ENCODE peak calls at places on chromosomes 16 and 17, in six cellular contexts. One of them, this sample, is unnamed.

GRCh38 chr16:53773150-53773846 is 69.3 kb downstream of the FTO start:
- DNase-seq in K562: peak
- DNase-seq in HepG2: peak
- DNase-seq in GM12878: peak
- DNase-seq in H1: no peak
- DNase-seq in SK-N-SH: peak
- DNase-seq in this sample: no peak

GRCh38 chr16:1163567-1164055 is 10.7 kb downstream of the CACNA1H start:
- DNase-seq in GM12878: no peak
- DNase-seq in K562: no peak
- DNase-seq in SK-N-SH: no peak
- DNase-seq in HepG2: no peak
- DNase-seq in H1: no peak
- DNase-seq in this sample: no peak

GRCh38 chr17:80559688-80560290 is 15.2 kb downstream of the RPTOR start:
- DNase-seq in K562: no peak
- DNase-seq in GM12878: no peak
- DNase-seq in SK-N-SH: no peak
- DNase-seq in HepG2: no peak
- DNase-seq in H1: no peak
- DNase-seq in this sample: no peak

GRCh38 chr16:84040206-84040822 is 2.3 kb downstream of the SLC38A8 start:
- DNase-seq in HepG2: no peak
- DNase-seq in GM12878: no peak
- DNase-seq in H1: no peak
- DNase-seq in K562: no peak
- DNase-seq in SK-N-SH: no peak
- DNase-seq in this sample: no peak

GRCh38 chr17:43356999-43357398 is 41.8 kb upstream of the ARL4D start:
- DNase-seq in SK-N-SH: no peak
- DNase-seq in HepG2: no peak
- DNase-seq in K562: no peak
- DNase-seq in H1: no peak
- DNase-seq in GM12878: no peak
- DNase-seq in this sample: no peak

GRCh38 chr16:4517812-4518211 is 20.8 kb downstream of the CDIP1 start:
- DNase-seq in K562: peak
- DNase-seq in GM12878: no peak
- DNase-seq in H1: no peak
- DNase-seq in HepG2: peak
- DNase-seq in SK-N-SH: peak
- DNase-seq in this sample: no peak

GRCh38 chr17:78974635-78975591 is 4.8 kb downstream of the LGALS3BP start:
- DNase-seq in HepG2: no peak
- DNase-seq in SK-N-SH: no peak
- DNase-seq in GM12878: no peak
- DNase-seq in H1: no peak
- DNase-seq in K562: peak
- DNase-seq in this sample: peak

GRCh38 chr17:77542551-77543490 is 402.1 kb downstream of the SEC14L1 start:
- DNase-seq in SK-N-SH: peak
- DNase-seq in GM12878: peak
- DNase-seq in K562: peak
- DNase-seq in H1: peak
- DNase-seq in HepG2: peak
- DNase-seq in this sample: peak

GRCh38 chr16:17501321-17501720 is 30.6 kb upstream of the XYLT1 start:
- DNase-seq in GM12878: no peak
- DNase-seq in HepG2: no peak
- DNase-seq in H1: no peak
- DNase-seq in SK-N-SH: no peak
- DNase-seq in K562: no peak
- DNase-seq in this sample: no peak

GRCh38 chr16:50305441-50306061 is 39.2 kb downstream of the ADCY7 start:
- DNase-seq in HepG2: no peak
- DNase-seq in SK-N-SH: peak
- DNase-seq in K562: no peak
- DNase-seq in H1: no peak
- DNase-seq in GM12878: no peak
- DNase-seq in this sample: no peak

GRCh38 chr16:50326835-50327465 is 41.8 kb downstream of the BRD7 start:
- DNase-seq in SK-N-SH: no peak
- DNase-seq in H1: no peak
- DNase-seq in GM12878: peak
- DNase-seq in HepG2: no peak
- DNase-seq in K562: peak
- DNase-seq in this sample: peak

GRCh38 chr17:8294361-8294760 is 839 bp downstream of the SLC25A35 start:
- DNase-seq in K562: no peak
- DNase-seq in GM12878: no peak
- DNase-seq in H1: no peak
- DNase-seq in SK-N-SH: no peak
- DNase-seq in HepG2: no peak
- DNase-seq in this sample: no peak
- H3K4me3 ChIP-seq in K562: peak
- H3K4me3 ChIP-seq in GM12878: peak
- H3K4me3 ChIP-seq in H1: no peak
- H3K4me3 ChIP-seq in SK-N-SH: no peak
- H3K4me3 ChIP-seq in HepG2: peak
- H3K4me3 ChIP-seq in this sample: peak

DNA sequence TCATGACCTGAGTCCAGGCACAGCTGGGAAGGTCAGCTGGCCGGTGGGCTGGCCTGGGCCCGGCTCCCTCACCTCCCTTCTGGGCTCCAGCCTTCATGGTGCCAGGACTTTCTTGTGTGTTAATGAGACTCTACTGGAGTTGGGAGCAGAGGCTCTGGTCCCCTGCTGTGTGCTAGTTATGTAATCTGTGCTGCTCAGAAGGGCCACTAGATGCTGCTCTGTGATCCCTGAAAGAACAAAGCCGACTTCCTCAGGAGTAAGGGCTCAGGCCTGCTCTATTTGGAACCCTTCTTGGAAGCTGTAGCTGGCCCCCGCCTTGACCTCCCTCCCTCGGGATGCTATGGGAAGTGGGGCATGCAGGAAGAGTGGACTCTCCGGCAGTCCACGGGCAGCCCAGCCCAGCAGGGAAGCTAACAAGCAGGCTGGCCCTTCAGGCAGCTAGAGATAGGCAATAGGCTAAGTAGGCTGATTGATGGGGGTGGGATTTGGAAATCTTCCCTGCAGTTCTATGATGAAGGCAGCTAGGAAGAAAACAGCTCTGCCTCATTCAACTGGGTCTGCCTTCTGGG is 3.3 kb upstream of the CDK5R1 start:
- DNase-seq in HepG2: peak
- DNase-seq in H1: no peak
- DNase-seq in K562: peak
- DNase-seq in GM12878: no peak
- DNase-seq in SK-N-SH: peak
- DNase-seq in this sample: no peak
- TF ChIP-seq JUND in HepG2: no peak
- TF ChIP-seq JUND in H1: no peak
- TF ChIP-seq JUND in K562: no peak
- TF ChIP-seq JUND in GM12878: no peak
- TF ChIP-seq JUND in SK-N-SH: no peak
- TF ChIP-seq JUND in this sample: no peak

GRCh38 chr16:31132979-31133599 is 2.4 kb downstream of the PRSS8 start:
- DNase-seq in SK-N-SH: no peak
- DNase-seq in H1: no peak
- DNase-seq in HepG2: no peak
- DNase-seq in K562: no peak
- DNase-seq in GM12878: no peak
- DNase-seq in this sample: no peak

GRCh38 chr16:31136287-31136662 is 748 bp upstream of the PRSS8 start:
- DNase-seq in GM12878: no peak
- DNase-seq in SK-N-SH: no peak
- DNase-seq in HepG2: no peak
- DNase-seq in K562: no peak
- DNase-seq in H1: no peak
- DNase-seq in this sample: no peak

GRCh38 chr16:31134091-31134571 is 1.4 kb downstream of the PRSS8 start:
- DNase-seq in SK-N-SH: no peak
- DNase-seq in K562: peak
- DNase-seq in H1: no peak
- DNase-seq in GM12878: no peak
- DNase-seq in HepG2: no peak
- DNase-seq in this sample: no peak

GRCh38 chr16:31134625-31135534 is 647 bp downstream of the PRSS8 start:
- DNase-seq in GM12878: no peak
- DNase-seq in SK-N-SH: no peak
- DNase-seq in H1: no peak
- DNase-seq in HepG2: no peak
- DNase-seq in K562: no peak
- DNase-seq in this sample: no peak

GRCh38 chr16:31135535-31136286 is at the start of gene PRSS8:
- DNase-seq in K562: peak
- DNase-seq in HepG2: no peak
- DNase-seq in GM12878: no peak
- DNase-seq in H1: no peak
- DNase-seq in SK-N-SH: no peak
- DNase-seq in this sample: peak
- H3K4me3 ChIP-seq in K562: peak
- H3K4me3 ChIP-seq in HepG2: peak
- H3K4me3 ChIP-seq in GM12878: no peak
- H3K4me3 ChIP-seq in H1: peak
- H3K4me3 ChIP-seq in SK-N-SH: no peak
- H3K4me3 ChIP-seq in this sample: peak

DNA sequence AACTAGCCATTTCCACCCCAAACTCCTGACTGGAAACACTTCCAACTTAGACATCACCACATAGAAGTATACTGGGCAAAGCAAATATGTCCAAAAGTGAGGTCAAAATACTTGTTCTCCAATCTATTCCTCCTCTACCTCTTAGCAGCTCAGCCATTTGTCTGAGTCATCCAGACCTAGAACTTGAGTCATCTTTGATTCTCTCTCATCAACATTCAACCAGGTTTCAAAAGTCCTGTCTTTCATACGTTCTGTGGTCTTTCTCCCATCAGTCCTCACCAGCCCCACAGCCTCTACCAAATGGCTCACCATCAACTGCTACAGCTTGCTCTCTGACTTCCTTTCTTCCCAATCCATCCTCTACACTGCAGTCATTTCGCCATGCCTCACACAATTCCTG is 6.8 kb downstream of the ANKFY1 start:
- DNase-seq in K562: no peak
- DNase-seq in SK-N-SH: no peak
- DNase-seq in H1: no peak
- DNase-seq in HepG2: no peak
- DNase-seq in GM12878: no peak
- DNase-seq in this sample: no peak
- TF ChIP-seq JUND in K562: no peak
- TF ChIP-seq JUND in SK-N-SH: no peak
- TF ChIP-seq JUND in H1: no peak
- TF ChIP-seq JUND in HepG2: no peak
- TF ChIP-seq JUND in GM12878: no peak
- TF ChIP-seq JUND in this sample: no peak

DNA sequence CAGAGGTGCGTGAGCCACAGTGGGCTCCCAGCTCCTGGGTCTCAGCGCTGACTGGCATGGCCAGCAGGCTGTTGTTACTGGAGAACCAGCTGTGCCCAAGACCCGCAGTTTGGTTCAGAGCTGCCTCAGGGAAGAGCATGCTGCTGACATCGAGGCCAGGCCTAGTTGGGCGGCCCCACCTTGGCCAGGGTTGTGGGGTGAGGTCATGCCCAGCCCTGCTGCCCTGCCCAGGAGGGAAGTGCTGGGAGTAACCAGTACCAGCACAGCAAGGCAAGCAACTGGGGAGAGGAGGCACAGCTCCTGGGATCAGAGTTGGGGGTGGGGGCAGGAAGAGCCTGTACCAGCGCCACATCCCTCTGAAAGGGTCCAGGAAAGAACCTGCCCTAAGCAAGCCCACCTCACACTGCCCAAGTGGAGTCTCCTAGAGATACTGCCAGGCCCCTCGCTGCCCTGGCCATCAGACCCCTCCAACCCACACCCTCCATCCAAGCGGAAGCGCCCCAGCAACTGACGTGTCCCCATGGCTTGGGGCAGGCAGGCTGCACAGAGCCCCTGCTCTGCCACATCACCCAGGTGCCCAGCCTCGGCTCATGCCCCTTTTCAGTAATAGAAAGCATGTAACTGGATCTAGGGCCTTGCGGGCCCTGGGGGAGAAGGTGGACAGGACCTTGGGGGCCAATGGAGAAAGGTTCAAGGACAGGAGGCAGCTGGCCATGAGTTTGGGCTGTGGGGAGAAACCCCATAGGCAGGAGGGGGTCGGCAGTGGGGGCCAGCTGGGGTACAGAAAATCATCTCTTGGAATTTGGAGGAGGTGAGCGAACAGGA is 990 bp downstream of the DOK4 start:
- DNase-seq in SK-N-SH: no peak
- DNase-seq in K562: no peak
- DNase-seq in GM12878: no peak
- DNase-seq in H1: no peak
- DNase-seq in HepG2: no peak
- DNase-seq in this sample: no peak
- H3K4me3 ChIP-seq in SK-N-SH: peak
- H3K4me3 ChIP-seq in K562: peak
- H3K4me3 ChIP-seq in GM12878: peak
- H3K4me3 ChIP-seq in H1: peak
- H3K4me3 ChIP-seq in HepG2: peak
- H3K4me3 ChIP-seq in this sample: peak

GRCh38 chr16:72384651-72385050 is 212.7 kb upstream of the PMFBP1 start:
- DNase-seq in GM12878: no peak
- DNase-seq in K562: no peak
- DNase-seq in SK-N-SH: no peak
- DNase-seq in HepG2: no peak
- DNase-seq in H1: no peak
- DNase-seq in this sample: no peak

GRCh38 chr16:72380283-72380682 is 208.3 kb upstream of the PMFBP1 start:
- DNase-seq in K562: no peak
- DNase-seq in GM12878: no peak
- DNase-seq in H1: no peak
- DNase-seq in HepG2: no peak
- DNase-seq in SK-N-SH: no peak
- DNase-seq in this sample: no peak
- TF ChIP-seq JUND in K562: no peak
- TF ChIP-seq JUND in GM12878: no peak
- TF ChIP-seq JUND in H1: no peak
- TF ChIP-seq JUND in HepG2: no peak
- TF ChIP-seq JUND in SK-N-SH: no peak
- TF ChIP-seq JUND in this sample: no peak

GRCh38 chr16:2970563-2970962 is 1.4 kb downstream of the PAQR4 start:
- DNase-seq in K562: no peak
- DNase-seq in SK-N-SH: no peak
- DNase-seq in GM12878: no peak
- DNase-seq in H1: no peak
- DNase-seq in HepG2: no peak
- DNase-seq in this sample: no peak
- H3K4me3 ChIP-seq in K562: peak
- H3K4me3 ChIP-seq in SK-N-SH: peak
- H3K4me3 ChIP-seq in GM12878: peak
- H3K4me3 ChIP-seq in H1: peak
- H3K4me3 ChIP-seq in HepG2: peak
- H3K4me3 ChIP-seq in this sample: peak

This sample was measured in HCT116.